ENCODE peak calls at places on chromosomes 4 and X, in four cellular contexts. P, O, G and U are unnamed samples.
A peak's percentile ranks its signal among the peaks of the same experiment; 100 is the strongest.

GRCh38 chrX:15142084-15142715 is 127.7 kb downstream of the ASB9 start:
- DNase-seq in O (no peak), P (no peak), G (peak; percentile 16), U (no peak)

GRCh38 chrX:19007011-19007410 is 23.1 kb upstream of the PHKA2 start:
- DNase-seq in G (no peak), O (no peak), P (no peak), U (no peak)

GRCh38 chrX:133527415-133527814 is 112.1 kb upstream of the GPC4 start:
- DNase-seq in G (no peak), O (no peak), P (no peak), U (peak; percentile 2)

GRCh38 chrX:10608099-10608498 is 12.3 kb downstream of the MID1 start:
- DNase-seq in O (no peak), G (no peak), P (no peak), U (no peak)

GRCh38 chr4:20338841-20339240 is 87.1 kb downstream of the SLIT2 start:
- DNase-seq in P (no peak), O (no peak), G (no peak), U (no peak)

GRCh38 chrX:66012094-66012534 is 27.8 kb downstream of the VSIG4 start:
- DNase-seq in G (no peak), O (no peak), P (no peak), U (no peak)

GRCh38 chr4:6909970-6910339 is 329 bp downstream of the TBC1D14 start:
- DNase-seq in G (no peak), O (peak; percentile 18), P (no peak), U (no peak)

GRCh38 chr4:121353213-121353612 is 27.6 kb downstream of the QRFPR start:
- DNase-seq in P (no peak), G (no peak), O (no peak), U (no peak)

GRCh38 chrX:22081475-22082092 is 49.5 kb downstream of the PHEX start:
- DNase-seq in O (no peak), P (no peak), G (peak; percentile 1), U (peak; percentile 66)

GRCh38 chr4:53818112-53818511 is 226.8 kb upstream of the LNX1 start:
- DNase-seq in O (no peak), P (no peak), G (no peak), U (no peak)